ENCODE peak calls at places on chromosome 6, in four cellular contexts. One of them, this sample, is unnamed.

GRCh38 chr6:146892613-146893401 is 294.0 kb downstream of the ADGB start:
- DNase-seq in GM10248: no peak
- DNase-seq in CD4-positive, alpha-beta T cell: no peak
- DNase-seq in IMR-90: peak
- DNase-seq in this sample: no peak

GRCh38 chr6:2447318-2447717 is 201.9 kb upstream of the GMDS start:
- DNase-seq in IMR-90: no peak
- DNase-seq in CD4-positive, alpha-beta T cell: no peak
- DNase-seq in GM10248: no peak
- DNase-seq in this sample: no peak

GRCh38 chr6:157110620-157111019 is 212.7 kb downstream of the TMEM242 start:
- DNase-seq in IMR-90: peak
- DNase-seq in CD4-positive, alpha-beta T cell: no peak
- DNase-seq in GM10248: no peak
- DNase-seq in this sample: no peak

GRCh38 chr6:148367418-148368024 is 24.9 kb downstream of the SASH1 start:
- DNase-seq in GM10248: no peak
- DNase-seq in CD4-positive, alpha-beta T cell: no peak
- DNase-seq in IMR-90: peak
- DNase-seq in this sample: no peak

GRCh38 chr6:167977717-167978467 is 19.6 kb upstream of the KIF25 start:
- DNase-seq in CD4-positive, alpha-beta T cell: no peak
- DNase-seq in GM10248: no peak
- DNase-seq in IMR-90: no peak
- DNase-seq in this sample: no peak

GRCh38 chr6:42522021-42522420 is 41.8 kb upstream of the UBR2 start:
- DNase-seq in IMR-90: peak
- DNase-seq in GM10248: no peak
- DNase-seq in CD4-positive, alpha-beta T cell: no peak
- DNase-seq in this sample: no peak

GRCh38 chr6:137240168-137240567 is 21.0 kb upstream of the IFNGR1 start:
- DNase-seq in GM10248: no peak
- DNase-seq in IMR-90: peak
- DNase-seq in CD4-positive, alpha-beta T cell: no peak
- DNase-seq in this sample: no peak

GRCh38 chr6:128605961-128606360 is 85.6 kb upstream of the PTPRK start:
- DNase-seq in GM10248: no peak
- DNase-seq in IMR-90: peak
- DNase-seq in CD4-positive, alpha-beta T cell: no peak
- DNase-seq in this sample: no peak

This sample was measured in GM06990.